ENCODE peak calls at places on chromosomes 1 and 21, in five cellular contexts. S, K, F, Z and I are unnamed samples.

GRCh38 chr1:186662752-186663151 is 17.5 kb downstream of the PTGS2 start:
- DNase-seq in K (no peak), Z (no peak), F (peak; percentile 73), S (no peak), I (peak; percentile 62)

GRCh38 chr1:29711582-29712274 is 475.4 kb downstream of the PTPRU start:
- DNase-seq in Z (no peak), F (peak; percentile 93), S (no peak), K (no peak), I (peak; percentile 73)

GRCh38 chr1:159922499-159923202 is 2.7 kb downstream of the TAGLN2 start:
- DNase-seq in K (no peak), F (peak; percentile 59), S (no peak), Z (no peak), I (no peak)

GRCh38 chr1:226679853-226680516 is 59.1 kb downstream of the ITPKB start:
- DNase-seq in Z (peak; percentile 42), K (no peak), S (peak; percentile 97), F (peak; percentile 68), I (no peak)

GRCh38 chr1:233945573-233945972 is 41.1 kb downstream of the SLC35F3 start:
- DNase-seq in F (no peak), Z (peak; percentile 75), S (no peak), K (peak; percentile 2), I (peak; percentile 95)

GRCh38 chr1:12810691-12811408 is 19.7 kb downstream of the PRAMEF1 start:
- DNase-seq in F (peak; percentile 67), K (no peak), S (no peak), Z (no peak), I (peak; percentile 4)

GRCh38 chr1:85228952-85229351 is 28.1 kb upstream of the SYDE2 start:
- DNase-seq in Z (no peak), K (no peak), F (no peak), S (no peak), I (no peak)

GRCh38 chr1:198556969-198557368 is 16.5 kb upstream of the ATP6V1G3 start:
- DNase-seq in F (peak; percentile 2), Z (no peak), K (no peak), S (no peak), I (no peak)

GRCh38 chr21:41358193-41359166 is 3.3 kb upstream of the MX2 start:
- DNase-seq in F (no peak), Z (no peak), S (no peak), K (no peak), I (no peak)

GRCh38 chr21:25501996-25502665 is 105.2 kb downstream of the MRPL39 start:
- DNase-seq in S (no peak), Z (no peak), K (no peak), F (no peak), I (peak; percentile 3)

GRCh38 chr21:42154237-42155044 is 64.5 kb upstream of the ABCG1 start:
- DNase-seq in S (no peak), F (no peak), K (no peak), Z (no peak), I (no peak)

GRCh38 chr1:208917281-208917680 is 666.2 kb upstream of the CAMK1G start:
- DNase-seq in F (no peak), Z (no peak), S (no peak), K (no peak), I (peak; percentile 59)

GRCh38 chr1:230123280-230124186 is 56.5 kb downstream of the GALNT2 start:
- DNase-seq in S (no peak), Z (no peak), F (no peak), K (no peak), I (peak; percentile 48)

GRCh38 chr1:155050560-155051341 is at the start of gene ADAM15:
- DNase-seq in Z (no peak), S (peak; percentile 95), F (peak; percentile 88), K (peak; percentile 54), I (peak; percentile 73)

GRCh38 chr1:162019006-162019405 is 4.7 kb downstream of the OLFML2B start:
- DNase-seq in K (no peak), Z (peak; percentile 62), S (no peak), F (peak; percentile 85), I (peak; percentile 75)

GRCh38 chr1:10544239-10544638 is 69.5 kb downstream of the PEX14 start:
- DNase-seq in F (no peak), Z (no peak), S (no peak), K (no peak), I (no peak)

GRCh38 chr1:165383067-165383466 is 26.6 kb upstream of the LMX1A start:
- DNase-seq in K (no peak), Z (no peak), F (peak; percentile 98), S (no peak), I (peak; percentile 48)

GRCh38 chr1:228854907-228855306 is 119.6 kb downstream of the RHOU start:
- DNase-seq in Z (no peak), S (no peak), F (no peak), K (no peak), I (no peak)

GRCh38 chr1:237748192-237748591 is 142.5 kb downstream of the ZP4 start:
- DNase-seq in S (no peak), Z (no peak), K (no peak), F (no peak), I (no peak)

GRCh38 chr1:41776896-41777431 is 141.8 kb downstream of the HIVEP3 start:
- DNase-seq in Z (no peak), S (no peak), K (no peak), F (no peak), I (no peak)

GRCh38 chr1:211753649-211754251 is 76.8 kb downstream of the LPGAT1 start:
- DNase-seq in S (no peak), Z (no peak), F (no peak), K (no peak), I (no peak)

GRCh38 chr21:38631676-38632075 is 133.4 kb upstream of the ERG start:
- DNase-seq in S (no peak), K (no peak), Z (no peak), F (peak; percentile 87), I (peak; percentile 70)

GRCh38 chr1:206933333-206933945 is 11.7 kb upstream of the FCMR start:
- DNase-seq in Z (no peak), F (peak; percentile 33), K (peak; percentile 34), S (peak; percentile 57), I (no peak)

GRCh38 chr1:174931214-174931613 is 68.5 kb upstream of the CACYBP start:
- DNase-seq in K (no peak), S (peak; percentile 73), F (peak; percentile 28), Z (no peak), I (peak; percentile 15)

GRCh38 chr1:45923343-45923742 is 119.9 kb downstream of the MAST2 start:
- DNase-seq in F (no peak), K (no peak), S (no peak), Z (no peak), I (no peak)

GRCh38 chr1:45924736-45925135 is 121.3 kb downstream of the MAST2 start:
- DNase-seq in S (peak; percentile 47), F (peak; percentile 45), K (no peak), Z (no peak), I (no peak)

GRCh38 chr1:45922813-45923212 is 119.4 kb downstream of the MAST2 start:
- DNase-seq in Z (no peak), S (no peak), K (no peak), F (no peak), I (no peak)

GRCh38 chr1:45925728-45926287 is 122.4 kb downstream of the MAST2 start:
- DNase-seq in F (no peak), S (no peak), Z (no peak), K (no peak), I (no peak)

DNA sequence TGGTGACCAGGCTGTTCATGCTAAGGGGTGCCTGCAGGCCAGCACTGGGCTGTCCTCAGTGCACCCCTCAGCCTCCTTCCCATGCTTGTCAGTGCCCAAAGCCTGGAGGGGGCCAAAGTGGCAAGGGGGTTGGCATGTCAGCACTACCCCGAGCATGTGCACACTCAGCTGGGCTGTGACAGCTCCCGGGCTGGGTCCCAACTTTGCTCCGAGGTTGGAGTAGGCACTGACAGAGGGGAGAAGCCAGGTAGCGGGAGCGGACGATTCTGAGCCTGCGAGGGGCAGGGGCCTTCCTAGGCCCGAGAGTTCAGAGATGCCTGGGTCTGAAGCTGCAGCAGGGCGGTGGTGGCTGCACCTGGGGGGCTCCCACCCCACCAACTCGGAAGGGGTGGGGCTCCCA is 119.0 kb downstream of the MAST2 start:
- DNase-seq in S (no peak), Z (no peak), F (no peak), K (no peak), I (no peak)
- H3K4me2 ChIP-seq in S (no peak overlapping the region), Z (no peak overlapping the region), F (no peak overlapping the region), K (no peak overlapping the region), I (no peak overlapping the region)

GRCh38 chr1:201470581-201470980 is 1.6 kb upstream of the PHLDA3 start:
- DNase-seq in Z (no peak), F (no peak), S (no peak), K (no peak), I (no peak)

GRCh38 chr1:201469645-201470074 is 672 bp upstream of the PHLDA3 start:
- DNase-seq in K (no peak), S (peak; percentile 25), Z (no peak), F (no peak), I (no peak)

GRCh38 chr1:201466492-201466891 is 2.5 kb downstream of the PHLDA3 start:
- DNase-seq in Z (no peak), S (no peak), F (peak; percentile 68), K (no peak), I (peak; percentile 76)

GRCh38 chr1:201468501-201468843 is 516 bp downstream of the PHLDA3 start:
- DNase-seq in S (peak; percentile 67), Z (no peak), F (peak; percentile 66), K (no peak), I (no peak)

DNA sequence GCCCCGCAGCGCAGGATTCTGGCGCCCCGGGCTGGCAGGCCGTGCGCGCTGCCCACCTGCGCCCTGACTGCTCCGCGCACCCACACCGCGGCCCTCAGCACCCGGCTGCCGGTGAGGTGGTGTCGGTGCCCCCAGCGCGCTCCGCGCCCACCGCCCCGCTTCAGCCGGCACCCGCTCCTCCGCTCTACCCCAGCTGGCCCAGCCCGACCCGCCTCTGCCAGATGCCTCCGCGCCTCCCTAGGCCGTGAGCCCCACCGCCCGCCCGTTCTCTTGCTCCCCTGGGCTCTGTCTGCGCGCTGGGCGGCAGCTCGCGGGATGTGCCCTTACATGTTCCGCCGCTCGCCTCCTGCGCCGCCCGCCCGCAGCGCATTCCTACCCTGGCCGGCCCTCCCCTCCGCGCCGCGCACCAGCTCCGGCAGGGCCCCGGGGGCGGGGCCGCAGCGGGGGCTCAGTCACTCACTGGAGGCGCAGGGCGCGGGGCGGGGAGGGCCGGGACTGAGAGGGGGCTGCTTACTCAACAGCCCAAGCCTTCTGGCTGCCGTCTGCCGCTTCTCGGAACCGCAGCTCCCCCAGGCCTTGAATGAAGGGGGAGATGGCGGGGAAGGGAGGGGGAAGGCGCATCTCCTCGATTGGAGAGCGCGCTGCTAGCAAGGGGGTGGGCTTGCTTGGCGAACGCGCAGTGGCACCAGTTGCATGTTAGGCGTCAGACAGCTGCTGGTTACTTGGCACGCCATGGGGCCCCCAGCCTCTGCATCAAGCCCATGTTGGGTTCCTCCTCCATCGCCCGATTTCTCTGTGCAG is at the start of gene PHLDA3:
- DNase-seq in F (peak; percentile 93), Z (no peak), S (peak; percentile 88), K (no peak), I (peak; percentile 93)
- H3K4me1 ChIP-seq in F (peaks cover 13% of the 10 kb centered on the region), Z (peaks cover 29% of the 10 kb centered on the region), S (peaks cover 14% of the 10 kb centered on the region), K (peaks cover 48% of the 10 kb centered on the region), I (peaks cover 40% of the 10 kb centered on the region)

DNA sequence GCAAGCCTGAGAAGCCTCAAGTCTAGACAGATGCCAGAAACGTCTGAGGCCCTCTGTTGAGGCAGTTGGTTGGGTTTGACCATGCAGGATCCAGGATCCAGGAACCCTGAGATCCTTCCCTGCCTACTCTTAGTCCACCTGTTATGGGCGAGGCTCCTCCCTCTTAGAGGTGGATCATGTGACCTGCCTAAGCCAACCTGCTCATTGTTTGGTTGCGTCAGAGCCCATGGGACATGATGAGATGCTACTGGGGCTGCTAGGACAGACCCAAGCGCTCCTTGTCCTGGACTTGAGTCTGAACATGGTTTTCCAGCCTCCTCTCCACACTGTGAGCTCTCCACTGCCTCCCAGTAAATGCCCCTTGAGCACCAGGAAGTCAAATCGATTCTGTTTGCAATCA is 31.5 kb upstream of the WNT4 start:
- DNase-seq in K (peak; percentile 6), S (no peak), Z (no peak), F (no peak), I (peak; percentile 8)
- H3K4me2 ChIP-seq in K (no peak overlapping the region), S (no peak overlapping the region), Z (no peak overlapping the region), F (no peak overlapping the region), I (no peak overlapping the region)

GRCh38 chr1:151002006-151002405 is 4.7 kb downstream of the MINDY1 start:
- DNase-seq in F (no peak), S (no peak), Z (no peak), K (no peak), I (no peak)
- H3K4me1 ChIP-seq in F (peaks cover 21% of the 10 kb centered on the region), S (peaks cover 8% of the 10 kb centered on the region), Z (peaks cover 34% of the 10 kb centered on the region), K (peaks cover 41% of the 10 kb centered on the region), I (peaks cover 22% of the 10 kb centered on the region)